ENCODE peak calls at places on chromosomes 2 and 18, in nine cellular contexts. One of them, this sample, is unnamed. For H3K27me3 and H3K4me1, the result is how much of the 10 kb centered on the place peaks cover.

GRCh38 chr18:34352385-34353163 is 127.9 kb upstream of the NOL4 start:
- DNase-seq in breast epithelium: no peak
- DNase-seq in neural progenitor cell: peak
- DNase-seq in colonic mucosa: no peak
- DNase-seq in GM23248: peak
- DNase-seq in esophagus muscularis mucosa: no peak
- DNase-seq in tibial nerve: no peak
- DNase-seq in psoas muscle: no peak
- DNase-seq in adipocyte: peak
- DNase-seq in this sample: no peak

GRCh38 chr18:8176554-8176953 is 432.7 kb upstream of the RAB12 start:
- DNase-seq in adipocyte: no peak
- DNase-seq in colonic mucosa: no peak
- DNase-seq in esophagus muscularis mucosa: no peak
- DNase-seq in psoas muscle: no peak
- DNase-seq in neural progenitor cell: no peak
- DNase-seq in GM23248: no peak
- DNase-seq in tibial nerve: no peak
- DNase-seq in breast epithelium: no peak
- DNase-seq in this sample: no peak

GRCh38 chr18:22203035-22203434 is 33.6 kb downstream of the GATA6 start:
- DNase-seq in breast epithelium: no peak
- DNase-seq in neural progenitor cell: no peak
- DNase-seq in tibial nerve: no peak
- DNase-seq in colonic mucosa: no peak
- DNase-seq in adipocyte: no peak
- DNase-seq in psoas muscle: no peak
- DNase-seq in GM23248: no peak
- DNase-seq in esophagus muscularis mucosa: no peak
- DNase-seq in this sample: no peak

GRCh38 chr2:160871096-160871495 is 289.1 kb upstream of the TANK start:
- DNase-seq in breast epithelium: no peak
- DNase-seq in GM23248: no peak
- DNase-seq in tibial nerve: no peak
- DNase-seq in esophagus muscularis mucosa: no peak
- DNase-seq in adipocyte: peak
- DNase-seq in colonic mucosa: no peak
- DNase-seq in psoas muscle: peak
- DNase-seq in neural progenitor cell: no peak
- DNase-seq in this sample: no peak

GRCh38 chr18:61471832-61472406 is 138.7 kb downstream of the CDH20 start:
- DNase-seq in psoas muscle: no peak
- DNase-seq in adipocyte: no peak
- DNase-seq in GM23248: no peak
- DNase-seq in breast epithelium: no peak
- DNase-seq in neural progenitor cell: peak
- DNase-seq in esophagus muscularis mucosa: no peak
- DNase-seq in colonic mucosa: no peak
- DNase-seq in tibial nerve: no peak
- DNase-seq in this sample: no peak

GRCh38 chr2:18132697-18133096 is 254.2 kb downstream of the KCNS3 start:
- DNase-seq in adipocyte: peak
- DNase-seq in colonic mucosa: no peak
- DNase-seq in tibial nerve: no peak
- DNase-seq in esophagus muscularis mucosa: no peak
- DNase-seq in psoas muscle: no peak
- DNase-seq in breast epithelium: no peak
- DNase-seq in GM23248: peak
- DNase-seq in neural progenitor cell: no peak
- DNase-seq in this sample: no peak

GRCh38 chr2:37800176-37800835 is 124.8 kb upstream of the RMDN2 start:
- DNase-seq in GM23248: no peak
- DNase-seq in adipocyte: no peak
- DNase-seq in colonic mucosa: no peak
- DNase-seq in breast epithelium: no peak
- DNase-seq in tibial nerve: no peak
- DNase-seq in neural progenitor cell: no peak
- DNase-seq in psoas muscle: no peak
- DNase-seq in esophagus muscularis mucosa: no peak
- DNase-seq in this sample: no peak

GRCh38 chr2:9110346-9110884 is 96.2 kb upstream of the ASAP2 start:
- DNase-seq in esophagus muscularis mucosa: no peak
- DNase-seq in psoas muscle: no peak
- DNase-seq in GM23248: no peak
- DNase-seq in colonic mucosa: no peak
- DNase-seq in tibial nerve: no peak
- DNase-seq in adipocyte: no peak
- DNase-seq in breast epithelium: no peak
- DNase-seq in neural progenitor cell: peak
- DNase-seq in this sample: no peak

GRCh38 chr18:73316513-73316912 is 448.7 kb upstream of the NETO1 start:
- DNase-seq in GM23248: peak
- DNase-seq in psoas muscle: no peak
- DNase-seq in adipocyte: peak
- DNase-seq in breast epithelium: no peak
- DNase-seq in tibial nerve: no peak
- DNase-seq in esophagus muscularis mucosa: no peak
- DNase-seq in neural progenitor cell: no peak
- DNase-seq in colonic mucosa: no peak
- DNase-seq in this sample: no peak

GRCh38 chr2:178947006-178947405 is 102.9 kb downstream of the CCDC141 start:
- DNase-seq in neural progenitor cell: no peak
- DNase-seq in psoas muscle: no peak
- DNase-seq in adipocyte: no peak
- DNase-seq in breast epithelium: no peak
- DNase-seq in tibial nerve: no peak
- DNase-seq in GM23248: no peak
- DNase-seq in esophagus muscularis mucosa: no peak
- DNase-seq in colonic mucosa: no peak
- DNase-seq in this sample: no peak

GRCh38 chr2:142745691-142746090 is 131.8 kb upstream of the KYNU start:
- DNase-seq in colonic mucosa: no peak
- DNase-seq in breast epithelium: no peak
- DNase-seq in esophagus muscularis mucosa: no peak
- DNase-seq in tibial nerve: no peak
- DNase-seq in GM23248: no peak
- DNase-seq in adipocyte: no peak
- DNase-seq in neural progenitor cell: no peak
- DNase-seq in psoas muscle: no peak
- DNase-seq in this sample: no peak

GRCh38 chr2:109259671-109260070 is 130.7 kb downstream of the SH3RF3 start:
- DNase-seq in esophagus muscularis mucosa: no peak
- DNase-seq in GM23248: no peak
- DNase-seq in colonic mucosa: no peak
- DNase-seq in neural progenitor cell: no peak
- DNase-seq in breast epithelium: no peak
- DNase-seq in tibial nerve: no peak
- DNase-seq in adipocyte: no peak
- DNase-seq in psoas muscle: no peak
- DNase-seq in this sample: no peak

GRCh38 chr2:230512955-230513748 is 97.2 kb downstream of the SP100 start:
- DNase-seq in GM23248: no peak
- DNase-seq in psoas muscle: no peak
- DNase-seq in tibial nerve: no peak
- DNase-seq in colonic mucosa: no peak
- DNase-seq in neural progenitor cell: no peak
- DNase-seq in esophagus muscularis mucosa: no peak
- DNase-seq in adipocyte: no peak
- DNase-seq in breast epithelium: no peak
- DNase-seq in this sample: no peak

GRCh38 chr2:172765664-172766063 is 30.0 kb downstream of the RAPGEF4 start:
- DNase-seq in tibial nerve: no peak
- DNase-seq in breast epithelium: no peak
- DNase-seq in adipocyte: no peak
- DNase-seq in neural progenitor cell: no peak
- DNase-seq in esophagus muscularis mucosa: no peak
- DNase-seq in GM23248: no peak
- DNase-seq in psoas muscle: no peak
- DNase-seq in colonic mucosa: no peak
- DNase-seq in this sample: no peak

GRCh38 chr2:127422631-127423475 is 4.6 kb downstream of the PROC start:
- DNase-seq in adipocyte: peak
- DNase-seq in tibial nerve: no peak
- DNase-seq in neural progenitor cell: peak
- DNase-seq in psoas muscle: no peak
- DNase-seq in GM23248: peak
- DNase-seq in esophagus muscularis mucosa: no peak
- DNase-seq in colonic mucosa: peak
- DNase-seq in breast epithelium: no peak
- DNase-seq in this sample: peak

GRCh38 chr2:53631313-53632125 is 136.1 kb upstream of the CHAC2 start:
- DNase-seq in esophagus muscularis mucosa: peak
- DNase-seq in breast epithelium: no peak
- DNase-seq in GM23248: no peak
- DNase-seq in psoas muscle: no peak
- DNase-seq in adipocyte: no peak
- DNase-seq in tibial nerve: no peak
- DNase-seq in neural progenitor cell: no peak
- DNase-seq in colonic mucosa: no peak
- DNase-seq in this sample: no peak

GRCh38 chr18:2518473-2518872 is 52.8 kb downstream of the METTL4 start:
- DNase-seq in esophagus muscularis mucosa: no peak
- DNase-seq in adipocyte: no peak
- DNase-seq in GM23248: no peak
- DNase-seq in psoas muscle: no peak
- DNase-seq in breast epithelium: no peak
- DNase-seq in colonic mucosa: no peak
- DNase-seq in tibial nerve: no peak
- DNase-seq in neural progenitor cell: no peak
- DNase-seq in this sample: no peak

DNA sequence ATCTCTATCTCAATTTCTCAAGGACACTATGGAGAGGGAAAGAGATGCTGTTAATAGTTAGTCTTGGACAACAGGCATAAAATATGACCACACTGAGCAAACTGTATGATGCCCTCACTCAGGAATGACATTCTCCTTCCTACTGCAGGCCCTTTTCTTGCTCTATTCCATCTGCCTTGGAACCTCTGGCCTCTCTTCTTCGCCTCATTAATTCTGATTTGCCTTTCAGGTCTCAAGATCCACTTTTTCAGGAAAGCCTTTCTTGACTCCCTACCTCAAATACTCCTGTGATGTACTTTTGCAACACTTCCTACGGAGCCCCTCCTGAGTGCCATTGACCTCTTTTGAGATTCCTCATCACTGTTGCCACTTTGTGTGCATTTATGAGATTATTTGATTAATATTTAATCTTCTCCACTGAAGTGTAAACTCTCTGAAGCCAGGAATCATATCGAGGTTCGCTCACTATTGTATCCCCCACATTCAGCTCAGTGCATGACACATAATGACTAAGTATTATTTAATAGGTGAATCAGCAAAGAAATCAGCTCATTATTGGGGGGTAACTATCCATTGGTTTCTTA is 21.3 kb upstream of the SPP2 start:
- DNase-seq in tibial nerve: no peak
- DNase-seq in GM23248: peak
- DNase-seq in esophagus muscularis mucosa: no peak
- DNase-seq in breast epithelium: no peak
- DNase-seq in psoas muscle: no peak
- DNase-seq in colonic mucosa: no peak
- DNase-seq in neural progenitor cell: no peak
- DNase-seq in adipocyte: no peak
- DNase-seq in this sample: no peak
- H3K27me3 ChIP-seq in tibial nerve: under half
- H3K27me3 ChIP-seq in GM23248: under half
- H3K27me3 ChIP-seq in esophagus muscularis mucosa: under half
- H3K27me3 ChIP-seq in breast epithelium: under half
- H3K27me3 ChIP-seq in psoas muscle: under half
- H3K27me3 ChIP-seq in colonic mucosa: under half
- H3K27me3 ChIP-seq in neural progenitor cell: under half
- H3K27me3 ChIP-seq in adipocyte: under half
- H3K27me3 ChIP-seq in this sample: under half

GRCh38 chr2:25294573-25295462 is 46.9 kb downstream of the DNMT3A start:
- DNase-seq in esophagus muscularis mucosa: no peak
- DNase-seq in breast epithelium: peak
- DNase-seq in GM23248: peak
- DNase-seq in psoas muscle: peak
- DNase-seq in adipocyte: no peak
- DNase-seq in tibial nerve: peak
- DNase-seq in neural progenitor cell: no peak
- DNase-seq in colonic mucosa: peak
- DNase-seq in this sample: peak
- H3K4me1 ChIP-seq in esophagus muscularis mucosa: half or more
- H3K4me1 ChIP-seq in breast epithelium: under half
- H3K4me1 ChIP-seq in GM23248: under half
- H3K4me1 ChIP-seq in psoas muscle: under half
- H3K4me1 ChIP-seq in adipocyte: under half
- H3K4me1 ChIP-seq in tibial nerve: under half
- H3K4me1 ChIP-seq in neural progenitor cell: under half
- H3K4me1 ChIP-seq in colonic mucosa: under half
- H3K4me1 ChIP-seq in this sample: under half

DNA sequence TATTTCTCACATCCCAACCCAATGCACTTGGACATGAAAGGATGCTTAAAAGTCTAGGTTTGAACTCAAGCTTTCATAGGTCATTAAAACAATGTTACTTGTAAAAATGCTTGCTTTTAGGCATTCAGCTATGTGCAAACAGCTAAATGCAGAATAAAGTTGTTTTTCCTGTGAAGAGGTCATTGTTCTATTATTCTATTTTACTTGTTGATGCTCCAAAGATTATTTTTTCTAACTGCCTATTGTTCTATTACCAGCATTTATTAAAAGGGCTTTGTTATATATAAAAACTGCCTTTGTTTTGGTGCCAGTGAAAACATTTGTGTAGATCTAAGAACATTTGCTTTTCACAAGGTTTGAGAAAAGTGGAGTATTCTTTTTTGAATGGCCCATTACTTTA is 49.4 kb downstream of the TMEM178A start:
- DNase-seq in GM23248: no peak
- DNase-seq in psoas muscle: no peak
- DNase-seq in breast epithelium: no peak
- DNase-seq in adipocyte: no peak
- DNase-seq in esophagus muscularis mucosa: no peak
- DNase-seq in colonic mucosa: no peak
- DNase-seq in tibial nerve: no peak
- DNase-seq in neural progenitor cell: no peak
- DNase-seq in this sample: no peak
- H3K27me3 ChIP-seq in GM23248: under half
- H3K27me3 ChIP-seq in psoas muscle: under half
- H3K27me3 ChIP-seq in breast epithelium: under half
- H3K27me3 ChIP-seq in adipocyte: under half
- H3K27me3 ChIP-seq in esophagus muscularis mucosa: under half
- H3K27me3 ChIP-seq in colonic mucosa: under half
- H3K27me3 ChIP-seq in tibial nerve: under half
- H3K27me3 ChIP-seq in neural progenitor cell: under half
- H3K27me3 ChIP-seq in this sample: under half

GRCh38 chr2:136131484-136131960 is 13.6 kb upstream of the CXCR4 start:
- DNase-seq in GM23248: no peak
- DNase-seq in tibial nerve: no peak
- DNase-seq in esophagus muscularis mucosa: no peak
- DNase-seq in colonic mucosa: no peak
- DNase-seq in psoas muscle: no peak
- DNase-seq in adipocyte: no peak
- DNase-seq in neural progenitor cell: no peak
- DNase-seq in breast epithelium: no peak
- DNase-seq in this sample: no peak
- H3K4me1 ChIP-seq in GM23248: under half
- H3K4me1 ChIP-seq in tibial nerve: under half
- H3K4me1 ChIP-seq in esophagus muscularis mucosa: under half
- H3K4me1 ChIP-seq in colonic mucosa: under half
- H3K4me1 ChIP-seq in psoas muscle: under half
- H3K4me1 ChIP-seq in adipocyte: under half
- H3K4me1 ChIP-seq in neural progenitor cell: under half
- H3K4me1 ChIP-seq in breast epithelium: under half
- H3K4me1 ChIP-seq in this sample: under half

GRCh38 chr2:218983263-218983970 is 1.6 kb downstream of the FEV start:
- DNase-seq in esophagus muscularis mucosa: no peak
- DNase-seq in breast epithelium: no peak
- DNase-seq in adipocyte: no peak
- DNase-seq in colonic mucosa: no peak
- DNase-seq in psoas muscle: peak
- DNase-seq in neural progenitor cell: no peak
- DNase-seq in GM23248: no peak
- DNase-seq in tibial nerve: no peak
- DNase-seq in this sample: no peak
- H3K27me3 ChIP-seq in esophagus muscularis mucosa: under half
- H3K27me3 ChIP-seq in breast epithelium: under half
- H3K27me3 ChIP-seq in adipocyte: half or more
- H3K27me3 ChIP-seq in colonic mucosa: half or more
- H3K27me3 ChIP-seq in psoas muscle: under half
- H3K27me3 ChIP-seq in neural progenitor cell: half or more
- H3K27me3 ChIP-seq in GM23248: half or more
- H3K27me3 ChIP-seq in tibial nerve: under half
- H3K27me3 ChIP-seq in this sample: under half